ENCODE peak calls at places on chromosomes 5 and 9, in four cellular contexts. U, H, Q and E are unnamed samples.

GRCh38 chr9:27124151-27124550 is 15.1 kb downstream of the TEK start:
- DNase-seq in U (no peak), H (no peak), Q (no peak), E (no peak)

GRCh38 chr9:116262421-116262820 is 108.8 kb downstream of the PAPPA start:
- DNase-seq in U (no peak), H (no peak), Q (no peak), E (no peak)

GRCh38 chr5:126619781-126620180 is 19.0 kb downstream of the PHAX start:
- DNase-seq in U (no peak), Q (no peak), H (no peak), E (no peak)

GRCh38 chr9:136858844-136859757 is 7.0 kb downstream of the MAMDC4 start:
- DNase-seq in H (no peak), U (peak; percentile 81), Q (no peak), E (no peak)

GRCh38 chr5:32279223-32279622 is 33.5 kb downstream of the MTMR12 start:
- DNase-seq in U (no peak), H (no peak), Q (no peak), E (no peak)

GRCh38 chr5:89095341-89095740 is 212.4 kb upstream of the MEF2C start:
- DNase-seq in Q (no peak), H (no peak), U (no peak), E (no peak)

GRCh38 chr5:9559965-9560364 is 14.1 kb upstream of the SEMA5A start:
- DNase-seq in U (no peak), H (no peak), Q (no peak), E (no peak)

GRCh38 chr9:18798106-18798505 is 234.9 kb downstream of the SAXO1 start:
- DNase-seq in U (no peak), Q (no peak), H (no peak), E (no peak)

GRCh38 chr5:130747556-130747955 is 417.5 kb downstream of the HINT1 start:
- DNase-seq in U (no peak), H (no peak), Q (no peak), E (no peak)

GRCh38 chr5:73160239-73160671 is 12.7 kb upstream of the TMEM174 start:
- DNase-seq in U (no peak), Q (no peak), H (no peak), E (peak; percentile 3)

GRCh38 chr5:40841068-40841805 is at the start of gene CARD6:
- DNase-seq in Q (no peak), U (no peak), H (no peak), E (no peak)

GRCh38 chr5:591746-592145 is 20.4 kb upstream of the CEP72 start:
- DNase-seq in U (no peak), Q (no peak), H (no peak), E (no peak)

GRCh38 chr9:35828716-35829083 is at the start of gene FAM221B:
- DNase-seq in H (no peak), U (no peak), Q (no peak), E (no peak)

GRCh38 chr5:56402273-56403223 is 169.4 kb upstream of the ANKRD55 start:
- DNase-seq in U (no peak), Q (no peak), H (no peak), E (no peak)

GRCh38 chr9:114339130-114339908 is 9.7 kb downstream of the ORM2 start:
- DNase-seq in H (no peak), Q (no peak), U (peak; percentile 55), E (peak; percentile 47)

GRCh38 chr5:139671096-139671841 is 23.1 kb downstream of the CXXC5 start:
- DNase-seq in H (no peak), U (no peak), Q (no peak), E (no peak)

GRCh38 chr5:96595300-96596090 is 66.7 kb upstream of the CAST start:
- DNase-seq in H (no peak), Q (no peak), U (no peak), E (no peak)

GRCh38 chr5:38453506-38453905 is 102.9 kb downstream of the LIFR start:
- DNase-seq in H (no peak), Q (no peak), U (no peak), E (peak; percentile 9)

GRCh38 chr9:3330792-3331420 is 194.9 kb downstream of the RFX3 start:
- DNase-seq in H (no peak), Q (no peak), U (no peak), E (no peak)

GRCh38 chr5:157839157-157839795 is 19.7 kb downstream of the CLINT1 start:
- DNase-seq in U (no peak), H (no peak), Q (no peak), E (no peak)

GRCh38 chr9:116905131-116905724 is 218.1 kb downstream of the TRIM32 start:
- DNase-seq in U (no peak), Q (no peak), H (no peak), E (no peak)

GRCh38 chr5:9015250-9015936 is 530.5 kb downstream of the SEMA5A start:
- DNase-seq in H (no peak), U (no peak), Q (peak; percentile 7), E (no peak)

GRCh38 chr5:174426388-174426787 is 298.0 kb upstream of the MSX2 start:
- DNase-seq in H (no peak), U (no peak), Q (no peak), E (no peak)

GRCh38 chr5:150044712-150045111 is 41.6 kb downstream of the CSF1R start:
- DNase-seq in U (no peak), H (no peak), Q (no peak), E (no peak)

GRCh38 chr9:130143279-130143893 is 28.8 kb upstream of the NCS1 start:
- DNase-seq in H (no peak), Q (no peak), U (no peak), E (no peak)

GRCh38 chr9:91301161-91301560 is 60.6 kb downstream of the AUH start:
- DNase-seq in U (no peak), H (peak; percentile 23), Q (no peak), E (no peak)

GRCh38 chr5:14107536-14107935 is 35.6 kb upstream of the TRIO start:
- DNase-seq in H (no peak), U (no peak), Q (no peak), E (no peak)

GRCh38 chr5:1161832-1162229 is 39.6 kb upstream of the SLC6A19 start:
- DNase-seq in U (peak; percentile 81), Q (no peak), H (no peak), E (no peak)

GRCh38 chr9:108469654-108470053 is 386.1 kb downstream of the ACTL7B start:
- DNase-seq in U (no peak), H (no peak), Q (no peak), E (no peak)

GRCh38 chr9:13331320-13331719 is 51.8 kb upstream of the MPDZ start:
- DNase-seq in Q (no peak), U (no peak), H (no peak), E (no peak)

GRCh38 chr9:122444366-122444765 is 33.4 kb downstream of the OR1J1 start:
- DNase-seq in Q (peak; percentile 2), H (no peak), U (peak; percentile 54), E (no peak)

GRCh38 chr5:31587546-31587945 is 51.4 kb upstream of the PDZD2 start:
- DNase-seq in Q (no peak), H (no peak), U (no peak), E (no peak)